ENCODE peak calls at places on chromosome 11, in five cellular contexts. M is astrocyte of the cerebellum, N is left ventricle myocardium inferior, X is H1, D is fibroblast of the aortic adventitia. K is an unnamed sample.

GRCh38 chr11:113384551-113384950 is 3.0 kb upstream of the ANKK1 start:
- DNase-seq in D (peak; percentile 89), M (peak; percentile 74), X (no peak), N (no peak), K (peak; percentile 64)

GRCh38 chr11:9002920-9003572 is 755 bp downstream of the NRIP3 start:
- DNase-seq in D (no peak), N (no peak), X (no peak), M (no peak), K (no peak)

GRCh38 chr11:44952082-44952481 is 1.4 kb upstream of the TP53I11 start:
- DNase-seq in M (no peak), N (no peak), X (no peak), D (no peak), K (no peak)

GRCh38 chr11:27456140-27456801 is 16.3 kb downstream of the LGR4 start:
- DNase-seq in N (no peak), D (peak; percentile 54), X (no peak), M (no peak), K (peak; percentile 29)

GRCh38 chr11:119445356-119445755 is 22.4 kb upstream of the THY1 start:
- DNase-seq in N (no peak), M (no peak), X (no peak), D (no peak), K (no peak)

GRCh38 chr11:17395554-17395961 is 7.1 kb upstream of the KCNJ11 start:
- DNase-seq in N (no peak), X (no peak), M (no peak), D (no peak), K (no peak)

GRCh38 chr11:7672960-7673723 is at the start of gene CYB5R2:
- DNase-seq in M (no peak), D (peak; percentile 53), X (peak; percentile 79), N (peak; percentile 76), K (no peak)

GRCh38 chr11:125401235-125401634 is 94.8 kb downstream of the FEZ1 start:
- DNase-seq in M (no peak), X (no peak), D (no peak), N (no peak), K (no peak)

GRCh38 chr11:12288212-12288933 is 89.0 kb upstream of the PARVA start:
- DNase-seq in X (peak; percentile 95), N (peak; percentile 75), M (peak; percentile 85), D (peak; percentile 98), K (peak; percentile 64)

GRCh38 chr11:34190192-34191139 is 85.0 kb downstream of the NAT10 start:
- DNase-seq in N (no peak), X (no peak), M (no peak), D (no peak), K (no peak)

GRCh38 chr11:18046116-18046777 is at the start of gene TPH1:
- DNase-seq in D (peak; percentile 41), M (peak; percentile 26), N (peak; percentile 26), X (peak; percentile 75), K (no peak)

GRCh38 chr11:14015711-14016110 is 53.2 kb downstream of the SPON1 start:
- DNase-seq in D (peak; percentile 65), M (peak; percentile 26), X (no peak), N (no peak), K (no peak)

GRCh38 chr11:123062158-123062891 is 389 bp upstream of the HSPA8 start:
- DNase-seq in M (peak; percentile 99), X (peak; percentile 96), D (peak; percentile 100), N (peak; percentile 99), K (peak; percentile 99)

GRCh38 chr11:111777094-111778046 is 11.2 kb upstream of the PPP2R1B start:
- DNase-seq in D (peak; percentile 91), X (no peak), N (no peak), M (peak; percentile 65), K (no peak)

GRCh38 chr11:74611369-74611861 is 19.0 kb downstream of the POLD3 start:
- DNase-seq in N (no peak), X (no peak), M (peak; percentile 64), D (peak; percentile 91), K (peak; percentile 86)

GRCh38 chr11:108025387-108026080 is 16.8 kb downstream of the CUL5 start:
- DNase-seq in X (no peak), N (no peak), M (no peak), D (no peak), K (no peak)

GRCh38 chr11:126182787-126183445 is 28.5 kb downstream of the RPUSD4 start:
- DNase-seq in X (no peak), N (no peak), M (no peak), D (no peak), K (no peak)

DNA sequence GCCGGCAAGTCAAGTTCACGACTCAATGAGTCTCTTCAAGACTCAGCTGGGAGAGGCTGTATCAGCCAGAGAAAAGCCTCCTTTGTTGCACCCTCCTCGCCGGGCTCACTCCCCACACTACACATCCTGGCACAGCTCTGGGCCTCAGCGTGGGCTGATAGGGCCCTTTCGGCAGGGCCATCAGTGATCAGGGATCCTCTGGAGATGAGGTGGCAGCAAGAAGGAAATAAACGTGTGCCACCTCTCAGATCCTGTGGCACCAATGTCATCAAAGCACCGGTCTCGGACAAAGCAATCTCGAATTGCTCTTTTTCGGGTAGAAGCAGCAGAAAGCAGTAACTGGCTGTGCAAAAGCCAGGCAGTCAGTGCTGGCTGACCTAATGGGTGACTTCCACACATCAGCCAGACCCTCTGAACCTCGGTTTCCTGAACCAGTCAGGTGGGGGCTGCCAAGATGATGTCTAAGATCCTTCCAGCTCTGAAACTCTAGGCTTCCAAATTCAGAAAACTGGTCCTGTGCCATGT is 2.1 kb downstream of the EHD1 start:
- DNase-seq in X (no peak), M (no peak), N (no peak), D (no peak), K (no peak)
- H3K4me3 ChIP-seq in X (no peak overlapping the region), M (peak overlapping the region; percentile 99), N (peak overlapping the region; percentile 94), D (peak overlapping the region; percentile 97), K (peak overlapping the region; percentile 77)

GRCh38 chr11:2305862-2306823 is 4.3 kb downstream of the TSPAN32 start:
- DNase-seq in M (no peak), D (peak; percentile 94), N (peak; percentile 84), X (no peak), K (peak; percentile 53)
- H3K4me3 ChIP-seq in M (no peak overlapping the region), D (peak overlapping the region; percentile 35), N (peak overlapping the region; percentile 67), X (no peak overlapping the region), K (peak overlapping the region; percentile 10)

GRCh38 chr11:66743271-66743968 is 14.4 kb upstream of the SPTBN2 start:
- DNase-seq in N (no peak), M (no peak), D (no peak), X (no peak), K (no peak)
- H3K4me3 ChIP-seq in N (peak overlapping the region; percentile 98), M (peak overlapping the region; percentile 91), D (no peak overlapping the region), X (peak overlapping the region; percentile 91), K (no peak overlapping the region)

GRCh38 chr11:47403135-47403534 is 5.3 kb upstream of the SLC39A13 start:
- DNase-seq in X (no peak), M (no peak), D (no peak), N (no peak), K (no peak)

GRCh38 chr11:47398551-47398950 is 9.8 kb upstream of the SLC39A13 start:
- DNase-seq in N (no peak), D (no peak), X (no peak), M (no peak), K (no peak)

GRCh38 chr11:47403571-47403970 is 4.8 kb upstream of the SLC39A13 start:
- DNase-seq in X (no peak), M (no peak), D (no peak), N (no peak), K (no peak)

GRCh38 chr11:47399860-47400812 is 8.3 kb upstream of the SLC39A13 start:
- DNase-seq in M (no peak), D (no peak), X (no peak), N (peak; percentile 48), K (no peak)

DNA sequence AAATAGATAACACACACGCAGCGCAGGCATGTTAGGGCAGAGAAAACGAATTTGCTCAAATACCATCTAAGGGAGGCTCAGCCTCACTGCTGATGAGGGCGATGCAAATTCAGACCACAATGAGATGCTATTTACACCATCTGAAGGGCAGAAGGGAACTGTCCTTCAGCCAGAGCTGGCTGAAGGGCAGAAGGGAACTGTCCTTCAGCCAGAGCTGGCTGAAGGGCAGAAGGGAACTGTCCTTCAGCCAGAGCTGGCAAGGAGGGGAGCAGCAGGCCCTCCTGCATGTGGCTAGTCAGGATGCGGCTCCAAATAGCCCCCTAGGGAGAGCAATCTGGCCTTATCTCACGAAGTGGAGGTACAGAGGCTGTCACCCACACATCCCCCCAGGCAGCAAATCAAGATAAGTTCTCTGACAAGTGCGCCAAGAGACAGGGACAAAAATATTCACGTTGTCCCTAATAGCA is 7.5 kb upstream of the SLC39A13 start:
- DNase-seq in D (no peak), M (no peak), X (no peak), N (no peak), K (no peak)
- H3K4me3 ChIP-seq in D (no peak overlapping the region), M (no peak overlapping the region), X (peak overlapping the region; percentile 58), N (peak overlapping the region; percentile 67), K (no peak overlapping the region)

DNA sequence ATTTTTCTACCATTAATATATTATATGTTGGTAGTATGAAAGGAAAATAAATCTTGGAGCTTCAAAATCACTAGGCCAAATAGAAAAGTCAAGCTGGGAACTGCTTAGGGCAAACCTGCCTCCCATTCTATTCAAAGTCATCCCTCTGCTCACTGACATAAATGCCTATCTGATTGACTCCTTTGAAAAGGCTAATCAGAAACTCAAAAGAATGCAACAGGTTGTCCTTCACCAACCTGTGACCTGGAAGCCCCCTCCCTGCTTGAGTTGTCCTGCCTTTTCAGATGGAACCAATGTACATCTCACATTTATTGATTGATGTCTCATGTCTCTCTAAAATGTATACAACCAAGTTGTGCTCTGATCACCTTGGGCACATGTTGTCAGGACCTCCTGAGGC is 3.2 kb upstream of the TRIM34 start:
- DNase-seq in M (no peak), X (no peak), N (no peak), D (no peak), K (no peak)
- H3K4me3 ChIP-seq in M (no peak overlapping the region), X (no peak overlapping the region), N (no peak overlapping the region), D (no peak overlapping the region), K (no peak overlapping the region)

K was measured in BJ.